ENCODE peak calls at places on chromosomes 13 and 19, in six cellular contexts. V is body of pancreas, P is Peyer's patch, F is tibial nerve, J is K562, O is endothelial cell of umbilical vein. T is an unnamed sample.

GRCh38 chr13:110499621-110500281 is 61.8 kb downstream of the RAB20 start:
- DNase-seq in V (no peak), P (no peak), F (no peak), J (no peak), O (no peak), T (no peak)

GRCh38 chr13:73943137-73943964 is 190.9 kb downstream of the KLF12 start:
- DNase-seq in V (no peak), P (no peak), F (no peak), J (no peak), O (no peak), T (no peak)

GRCh38 chr13:97220151-97220900 is 1.8 kb upstream of the MBNL2 start:
- DNase-seq in V (no peak), P (no peak), F (no peak), J (no peak), O (no peak), T (no peak)

GRCh38 chr13:26538363-26539317 is 18.8 kb upstream of the WASF3 start:
- DNase-seq in V (no peak), P (no peak), F (no peak), J (no peak), O (no peak), T (no peak)

GRCh38 chr19:1684573-1684912 is 32.1 kb upstream of the TCF3 start:
- DNase-seq in V (no peak), P (no peak), F (no peak), J (no peak), O (no peak), T (no peak)

GRCh38 chr19:35755550-35756371 is 1.1 kb downstream of the HSPB6 start:
- DNase-seq in V (peak; percentile 55), P (peak; percentile 30), F (peak; percentile 90), J (no peak), O (no peak), T (peak; percentile 95)

GRCh38 chr13:89660752-89661151 is 1686.7 kb upstream of the MIR17HG start:
- DNase-seq in V (no peak), P (no peak), F (no peak), J (no peak), O (no peak), T (no peak)

GRCh38 chr19:32830231-32831014 is 39.1 kb downstream of the SLC7A9 start:
- DNase-seq in V (no peak), P (no peak), F (no peak), J (no peak), O (no peak), T (no peak)

GRCh38 chr13:50357136-50357535 is 341.9 kb downstream of the KCNRG start:
- DNase-seq in V (no peak), P (no peak), F (no peak), J (no peak), O (no peak), T (no peak)

GRCh38 chr19:39544201-39544903 is 4.4 kb upstream of the EID2 start:
- DNase-seq in V (no peak), P (no peak), F (no peak), J (no peak), O (no peak), T (no peak)

DNA sequence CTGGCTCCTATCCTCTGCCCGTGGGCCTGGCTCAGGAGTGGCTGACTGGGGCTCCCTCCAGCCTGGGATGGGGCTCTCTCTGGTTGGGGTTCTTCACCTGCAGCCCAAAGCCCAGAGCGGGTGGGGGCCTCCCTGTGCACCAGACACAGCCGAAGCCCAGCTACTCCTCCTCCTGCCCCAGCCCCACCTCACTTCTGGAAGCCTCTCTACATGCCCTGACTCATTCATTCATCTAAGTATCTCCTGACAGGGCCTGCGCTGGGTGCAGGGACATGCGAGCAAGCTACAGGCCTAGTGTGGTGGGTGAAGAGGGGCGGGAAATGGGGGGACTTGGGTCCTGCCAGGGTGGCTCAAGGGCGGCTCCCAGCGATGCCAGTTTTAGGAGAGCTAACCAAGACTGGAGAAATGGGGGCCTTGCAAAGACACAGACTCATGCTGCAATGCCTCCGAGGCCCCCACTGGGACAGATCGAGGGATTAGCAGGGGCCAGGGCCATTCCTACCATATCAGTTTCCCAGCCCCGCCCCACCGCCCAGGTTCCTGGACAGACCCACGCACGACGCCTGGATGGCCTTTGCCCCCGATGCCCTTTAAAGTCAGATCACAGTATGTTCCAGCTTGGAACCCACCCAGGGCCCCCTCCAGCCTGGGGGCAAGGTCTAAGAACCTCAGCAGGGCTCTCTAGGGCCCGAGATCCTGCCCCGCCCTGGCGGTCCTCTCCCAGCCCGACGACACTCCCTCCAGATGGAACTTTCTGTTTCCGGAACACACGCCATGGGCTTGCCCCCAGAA is 12.6 kb downstream of the LSM4 start:
- DNase-seq in V (no peak), P (no peak), F (no peak), J (peak; percentile 10), O (no peak), T (no peak)
- TF ChIP-seq POLR2A in V (no peak), P (no peak), F (peak; percentile 3), J (no peak), O (no peak), T (no peak)

GRCh38 chr19:307111-307531 is 15.9 kb upstream of the PLPP2 start:
- DNase-seq in V (no peak), P (no peak), F (no peak), J (no peak), O (no peak), T (no peak)

GRCh38 chr19:307793-308420 is 16.7 kb upstream of the PLPP2 start:
- DNase-seq in V (no peak), P (no peak), F (no peak), J (no peak), O (no peak), T (no peak)

GRCh38 chr19:309206-309565 is 18.0 kb upstream of the PLPP2 start:
- DNase-seq in V (no peak), P (no peak), F (no peak), J (no peak), O (no peak), T (no peak)

GRCh38 chr19:310141-310651 is 19.0 kb upstream of the PLPP2 start:
- DNase-seq in V (no peak), P (no peak), F (no peak), J (no peak), O (peak; percentile 85), T (no peak)

GRCh38 chr19:308471-309205 is 17.4 kb upstream of the PLPP2 start:
- DNase-seq in V (no peak), P (no peak), F (no peak), J (no peak), O (no peak), T (no peak)
- H3K36me3 ChIP-seq in V (peaks cover 12% of the 10 kb centered on the region), P (peaks cover 59% of the 10 kb centered on the region), F (peaks cover 3% of the 10 kb centered on the region), J (peaks cover 63% of the 10 kb centered on the region), O (peaks cover 31% of the 10 kb centered on the region), T (no peaks in the 10 kb centered on the region)

GRCh38 chr19:46731007-46731501 is 14.1 kb upstream of the PRKD2 start:
- DNase-seq in V (no peak), P (no peak), F (no peak), J (peak; percentile 71), O (peak; percentile 88), T (no peak)

GRCh38 chr19:46733693-46734240 is 12.1 kb upstream of the FKRP start:
- DNase-seq in V (no peak), P (no peak), F (no peak), J (no peak), O (no peak), T (no peak)

GRCh38 chr19:46732172-46732938 is 13.5 kb upstream of the FKRP start:
- DNase-seq in V (no peak), P (no peak), F (no peak), J (no peak), O (no peak), T (no peak)

GRCh38 chr19:46731584-46731983 is 14.3 kb upstream of the FKRP start:
- DNase-seq in V (no peak), P (no peak), F (no peak), J (no peak), O (no peak), T (no peak)

GRCh38 chr19:46732966-46733692 is 12.7 kb upstream of the FKRP start:
- DNase-seq in V (no peak), P (no peak), F (no peak), J (no peak), O (no peak), T (no peak)
- TF ChIP-seq POLR2A in V (no peak), P (no peak), F (no peak), J (no peak), O (no peak), T (no peak)

GRCh38 chr13:33154911-33155310 is 130.6 kb downstream of the STARD13 start:
- DNase-seq in V (no peak), P (no peak), F (no peak), J (no peak), O (no peak), T (no peak)
- H3K36me3 ChIP-seq in V (peaks cover 3% of the 10 kb centered on the region), P (no peaks in the 10 kb centered on the region), F (no peaks in the 10 kb centered on the region), J (no peaks in the 10 kb centered on the region), O (no peaks in the 10 kb centered on the region), T (no peaks in the 10 kb centered on the region)

DNA sequence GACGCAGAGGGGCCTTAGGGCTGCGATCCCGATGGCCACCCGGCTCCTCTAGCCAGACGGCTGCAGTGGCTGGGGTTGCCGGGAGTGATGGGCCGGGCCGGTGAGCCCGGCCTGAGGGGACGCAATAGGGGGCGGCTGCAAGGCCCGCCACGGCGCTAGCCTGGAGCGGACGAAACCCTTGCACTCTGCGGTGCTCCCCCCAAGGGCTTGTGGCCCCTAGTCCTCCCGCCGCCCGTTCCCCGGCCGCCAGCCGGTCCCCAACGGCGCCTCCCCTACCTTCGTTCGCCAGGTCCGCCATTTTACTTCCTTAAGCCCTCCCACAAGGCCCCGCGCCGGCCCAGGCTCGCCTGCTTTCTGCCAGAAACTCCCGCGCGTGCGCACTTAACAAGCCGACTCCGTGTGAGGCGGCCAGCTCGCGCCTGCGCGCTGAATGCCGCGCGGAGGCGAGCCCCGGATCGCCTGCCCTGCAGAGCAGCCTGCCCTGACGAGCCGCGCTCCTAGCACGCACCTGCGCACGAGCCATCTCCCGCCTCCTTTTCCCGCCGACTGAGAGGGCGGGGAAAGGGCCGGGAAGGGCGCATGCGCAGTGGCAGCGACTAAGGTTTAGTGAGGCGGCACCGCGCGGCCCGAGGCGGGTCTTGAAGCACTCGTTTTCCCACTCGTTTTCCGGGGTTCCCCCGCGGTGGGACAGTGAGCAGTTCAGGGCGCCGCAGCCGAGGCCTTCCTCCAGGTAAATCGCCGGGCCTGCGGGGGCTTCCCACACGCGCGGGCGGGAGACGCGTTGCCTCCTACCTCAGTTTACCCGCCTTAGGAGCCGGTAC is at the start of gene RANBP3:
- DNase-seq in V (peak; percentile 99), P (peak; percentile 97), F (peak; percentile 95), J (peak; percentile 97), O (peak; percentile 99), T (peak; percentile 99)
- TF ChIP-seq POLR2A in V (peak; percentile 71), P (peak; percentile 31), F (peak; percentile 84), J (peak; percentile 90), O (peak; percentile 66), T (peak; percentile 24)

T was measured in ovary.